ENCODE peak calls at places on chromosomes 4 and X, in four cellular contexts. One of them, this sample, is unnamed.
A peak's percentile ranks its signal among the peaks of the same experiment; 100 is the strongest.

GRCh38 chr4:152460488-152460887 is 75.4 kb downstream of the FBXW7 start:
- DNase-seq in bronchial epithelial cell: peak; percentile 60
- DNase-seq in NB4: peak; percentile 86
- DNase-seq in cardiac muscle cell: no peak
- DNase-seq in this sample: peak; percentile 58

GRCh38 chrX:53266175-53266574 is 15.2 kb downstream of the IQSEC2 start:
- DNase-seq in bronchial epithelial cell: no peak
- DNase-seq in NB4: no peak
- DNase-seq in cardiac muscle cell: no peak
- DNase-seq in this sample: no peak

GRCh38 chrX:646228-646495 is 15.6 kb downstream of the SHOX start:
- DNase-seq in NB4: no peak
- DNase-seq in cardiac muscle cell: no peak
- DNase-seq in bronchial epithelial cell: no peak
- DNase-seq in this sample: no peak

GRCh38 chr4:3709846-3710441 is 56.2 kb upstream of the ADRA2C start:
- DNase-seq in NB4: no peak
- DNase-seq in cardiac muscle cell: no peak
- DNase-seq in bronchial epithelial cell: no peak
- DNase-seq in this sample: no peak

GRCh38 chr4:60216752-60217151 is 983.4 kb upstream of the ADGRL3 start:
- DNase-seq in cardiac muscle cell: no peak
- DNase-seq in bronchial epithelial cell: peak; percentile 76
- DNase-seq in NB4: peak; percentile 50
- DNase-seq in this sample: peak; percentile 89

GRCh38 chrX:10166731-10167149 is 10.0 kb downstream of the CLCN4 start:
- DNase-seq in NB4: peak; percentile 32
- DNase-seq in cardiac muscle cell: no peak
- DNase-seq in bronchial epithelial cell: no peak
- DNase-seq in this sample: no peak

GRCh38 chr4:176782794-176783193 is 9.9 kb downstream of the VEGFC start:
- DNase-seq in NB4: no peak
- DNase-seq in bronchial epithelial cell: no peak
- DNase-seq in cardiac muscle cell: no peak
- DNase-seq in this sample: no peak

GRCh38 chr4:153464068-153464467 is 2.1 kb upstream of the TMEM131L start:
- DNase-seq in cardiac muscle cell: no peak
- DNase-seq in NB4: no peak
- DNase-seq in bronchial epithelial cell: no peak
- DNase-seq in this sample: no peak

GRCh38 chr4:8376361-8377102 is 64.0 kb downstream of the ACOX3 start:
- DNase-seq in NB4: no peak
- DNase-seq in cardiac muscle cell: no peak
- DNase-seq in bronchial epithelial cell: no peak
- DNase-seq in this sample: no peak

GRCh38 chrX:51641421-51642021 is 22.8 kb upstream of the CENPVL3 start:
- DNase-seq in cardiac muscle cell: peak; percentile 63
- DNase-seq in NB4: peak; percentile 47
- DNase-seq in bronchial epithelial cell: peak; percentile 34
- DNase-seq in this sample: peak; percentile 58

GRCh38 chrX:10450229-10450958 is 170.0 kb downstream of the MID1 start:
- DNase-seq in bronchial epithelial cell: peak; percentile 69
- DNase-seq in NB4: no peak
- DNase-seq in cardiac muscle cell: no peak
- DNase-seq in this sample: peak; percentile 40

GRCh38 chr4:123621072-123621705 is 224.6 kb downstream of the SPRY1 start:
- DNase-seq in cardiac muscle cell: no peak
- DNase-seq in bronchial epithelial cell: no peak
- DNase-seq in NB4: peak; percentile 84
- DNase-seq in this sample: no peak

GRCh38 chr4:139840773-139841172 is 175.2 kb downstream of the MGST2 start:
- DNase-seq in cardiac muscle cell: no peak
- DNase-seq in NB4: no peak
- DNase-seq in bronchial epithelial cell: no peak
- DNase-seq in this sample: no peak

GRCh38 chr4:79886557-79886956 is 186.5 kb downstream of the ANTXR2 start:
- DNase-seq in NB4: peak; percentile 65
- DNase-seq in bronchial epithelial cell: no peak
- DNase-seq in cardiac muscle cell: no peak
- DNase-seq in this sample: no peak

GRCh38 chr4:8745036-8745827 is 126.4 kb downstream of the HMX1 start:
- DNase-seq in NB4: no peak
- DNase-seq in cardiac muscle cell: no peak
- DNase-seq in bronchial epithelial cell: no peak
- DNase-seq in this sample: no peak

GRCh38 chrX:32155044-32155638 is 1056.2 kb downstream of the DMD start:
- DNase-seq in NB4: no peak
- DNase-seq in bronchial epithelial cell: no peak
- DNase-seq in cardiac muscle cell: peak; percentile 2
- DNase-seq in this sample: no peak

GRCh38 chr4:85491527-85491926 is 16.6 kb downstream of the ARHGAP24 start:
- DNase-seq in NB4: no peak
- DNase-seq in cardiac muscle cell: peak; percentile 11
- DNase-seq in bronchial epithelial cell: no peak
- DNase-seq in this sample: no peak

GRCh38 chr4:117466388-117466787 is 381.0 kb upstream of the TRAM1L1 start:
- DNase-seq in cardiac muscle cell: no peak
- DNase-seq in bronchial epithelial cell: peak; percentile 68
- DNase-seq in NB4: no peak
- DNase-seq in this sample: peak; percentile 89

GRCh38 chrX:12372111-12372510 is 233.8 kb downstream of the FRMPD4 start:
- DNase-seq in NB4: no peak
- DNase-seq in cardiac muscle cell: no peak
- DNase-seq in bronchial epithelial cell: peak; percentile 89
- DNase-seq in this sample: peak; percentile 87

GRCh38 chrX:15675490-15675921 is 10.9 kb upstream of the CLTRN start:
- DNase-seq in bronchial epithelial cell: peak; percentile 77
- DNase-seq in NB4: peak; percentile 79
- DNase-seq in cardiac muscle cell: peak; percentile 79
- DNase-seq in this sample: peak; percentile 88

GRCh38 chr4:151604238-151604637 is 156.6 kb downstream of the GATB start:
- DNase-seq in NB4: peak; percentile 22
- DNase-seq in bronchial epithelial cell: peak; percentile 19
- DNase-seq in cardiac muscle cell: no peak
- DNase-seq in this sample: peak; percentile 21

GRCh38 chr4:110826656-110827055 is 203.8 kb upstream of the PITX2 start:
- DNase-seq in bronchial epithelial cell: no peak
- DNase-seq in cardiac muscle cell: no peak
- DNase-seq in NB4: no peak
- DNase-seq in this sample: no peak

GRCh38 chr4:82798168-82799005 is at the start of gene SCD5:
- DNase-seq in NB4: peak; percentile 76
- DNase-seq in cardiac muscle cell: peak; percentile 68
- DNase-seq in bronchial epithelial cell: peak; percentile 44
- DNase-seq in this sample: peak; percentile 86

GRCh38 chr4:158259955-158260575 is 49.8 kb downstream of the TMEM144 start:
- DNase-seq in NB4: peak; percentile 33
- DNase-seq in bronchial epithelial cell: peak; percentile 36
- DNase-seq in cardiac muscle cell: peak; percentile 28
- DNase-seq in this sample: peak; percentile 32
- TF ChIP-seq CTCF in NB4: no peak
- TF ChIP-seq CTCF in bronchial epithelial cell: peak; percentile 5
- TF ChIP-seq CTCF in cardiac muscle cell: peak; percentile 36
- TF ChIP-seq CTCF in this sample: peak; percentile 35

DNA sequence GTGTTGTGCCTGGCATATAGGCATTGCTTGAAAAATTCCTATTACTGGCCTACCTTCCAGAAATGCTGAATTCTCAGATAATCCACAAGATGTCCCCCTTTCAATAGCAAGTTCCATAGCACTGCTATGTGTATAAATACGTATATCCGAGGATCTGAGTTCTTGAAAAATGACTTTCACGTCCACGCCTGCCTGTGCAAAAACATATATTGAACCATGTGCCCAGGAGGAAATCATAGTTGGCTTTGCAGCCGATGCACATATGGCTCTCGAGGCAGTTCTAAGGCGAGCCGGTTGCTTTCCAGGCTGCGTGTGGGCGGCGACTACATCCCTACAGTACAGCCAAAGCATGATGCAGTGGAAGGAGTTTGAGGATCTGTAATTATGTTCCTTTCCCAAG is 55.4 kb upstream of the ESX1 start:
- DNase-seq in bronchial epithelial cell: peak; percentile 45
- DNase-seq in cardiac muscle cell: no peak
- DNase-seq in NB4: peak; percentile 13
- DNase-seq in this sample: peak; percentile 37
- H3K4me3 ChIP-seq in bronchial epithelial cell: no peak overlapping the region
- H3K4me3 ChIP-seq in cardiac muscle cell: no peak overlapping the region
- H3K4me3 ChIP-seq in NB4: no peak overlapping the region
- H3K4me3 ChIP-seq in this sample: no peak overlapping the region

GRCh38 chrX:40539214-40540142 is 41.3 kb upstream of the ATP6AP2 start:
- DNase-seq in cardiac muscle cell: peak; percentile 42
- DNase-seq in NB4: peak; percentile 96
- DNase-seq in bronchial epithelial cell: peak; percentile 61
- DNase-seq in this sample: peak; percentile 72

GRCh38 chrX:40544343-40545250 is 36.2 kb upstream of the ATP6AP2 start:
- DNase-seq in bronchial epithelial cell: peak; percentile 18
- DNase-seq in cardiac muscle cell: no peak
- DNase-seq in NB4: no peak
- DNase-seq in this sample: peak; percentile 13

GRCh38 chrX:40542972-40543371 is 37.8 kb upstream of the ATP6AP2 start:
- DNase-seq in bronchial epithelial cell: no peak
- DNase-seq in NB4: no peak
- DNase-seq in cardiac muscle cell: no peak
- DNase-seq in this sample: no peak

GRCh38 chrX:40543661-40544328 is 37.0 kb upstream of the ATP6AP2 start:
- DNase-seq in cardiac muscle cell: peak; percentile 78
- DNase-seq in NB4: peak; percentile 58
- DNase-seq in bronchial epithelial cell: peak; percentile 57
- DNase-seq in this sample: peak; percentile 72

GRCh38 chrX:40542208-40542607 is 38.6 kb upstream of the ATP6AP2 start:
- DNase-seq in NB4: peak; percentile 4
- DNase-seq in bronchial epithelial cell: no peak
- DNase-seq in cardiac muscle cell: no peak
- DNase-seq in this sample: no peak
- TF ChIP-seq CTCF in NB4: no peak
- TF ChIP-seq CTCF in bronchial epithelial cell: no peak
- TF ChIP-seq CTCF in cardiac muscle cell: no peak
- TF ChIP-seq CTCF in this sample: no peak

GRCh38 chrX:133269168-133269567 is 51.0 kb upstream of the TFDP3 start:
- DNase-seq in NB4: no peak
- DNase-seq in cardiac muscle cell: no peak
- DNase-seq in bronchial epithelial cell: no peak
- DNase-seq in this sample: no peak

GRCh38 chrX:133267621-133268020 is 49.5 kb upstream of the TFDP3 start:
- DNase-seq in NB4: no peak
- DNase-seq in bronchial epithelial cell: no peak
- DNase-seq in cardiac muscle cell: no peak
- DNase-seq in this sample: no peak

GRCh38 chrX:133265331-133265730 is 47.2 kb upstream of the TFDP3 start:
- DNase-seq in cardiac muscle cell: peak; percentile 76
- DNase-seq in NB4: peak; percentile 1
- DNase-seq in bronchial epithelial cell: no peak
- DNase-seq in this sample: no peak
- H3K4me3 ChIP-seq in cardiac muscle cell: no peak overlapping the region
- H3K4me3 ChIP-seq in NB4: no peak overlapping the region
- H3K4me3 ChIP-seq in bronchial epithelial cell: no peak overlapping the region
- H3K4me3 ChIP-seq in this sample: no peak overlapping the region

This sample was measured in epithelial cell of esophagus.